ENCODE peak calls at places on chromosome 7, in nine cellular contexts. M is BE2C, S is fibroblast of mammary gland, Y is Caco-2, B is mesothelial cell of epicardium, A is pons, U is iPS-NIHi11, N is GF-D8, H is Kasumi-1. P is an unnamed sample.
A peak's percentile ranks its signal among the peaks of the same experiment; 100 is the strongest.

GRCh38 chr7:154677454-154677853 is 325.5 kb downstream of the PAXIP1 start:
- DNase-seq in M (no peak), S (no peak), Y (no peak), B (no peak), A (no peak), U (no peak), N (no peak), H (no peak), P (no peak)

GRCh38 chr7:3399858-3400257 is 98.8 kb downstream of the SDK1 start:
- DNase-seq in M (peak; percentile 22), S (peak; percentile 22), Y (peak; percentile 54), B (no peak), A (no peak), U (peak; percentile 67), N (no peak), H (peak; percentile 19), P (peak; percentile 51)

GRCh38 chr7:89605362-89605761 is 548.9 kb upstream of the STEAP1 start:
- DNase-seq in M (no peak), S (no peak), Y (no peak), B (no peak), A (no peak), U (peak; percentile 14), N (no peak), H (no peak), P (no peak)

GRCh38 chr7:123845823-123846216 is 851 bp downstream of the HYAL4 start:
- DNase-seq in M (no peak), S (no peak), Y (no peak), B (no peak), A (no peak), U (no peak), N (no peak), H (no peak), P (no peak)

GRCh38 chr7:16599860-16600259 is 45.7 kb downstream of the ANKMY2 start:
- DNase-seq in M (no peak), S (no peak), Y (no peak), B (no peak), A (no peak), U (no peak), N (no peak), H (no peak), P (no peak)

GRCh38 chr7:74000489-74001149 is 27.4 kb upstream of the ELN start:
- DNase-seq in M (no peak), S (no peak), Y (no peak), B (no peak), A (no peak), U (no peak), N (no peak), H (no peak), P (no peak)

GRCh38 chr7:24936121-24936824 is 43.7 kb downstream of the OSBPL3 start:
- DNase-seq in M (no peak), S (no peak), Y (no peak), B (no peak), A (peak; percentile 36), U (no peak), N (no peak), H (no peak), P (no peak)

GRCh38 chr7:131655866-131656265 is 99.4 kb upstream of the PODXL start:
- DNase-seq in M (no peak), S (no peak), Y (no peak), B (no peak), A (no peak), U (no peak), N (no peak), H (no peak), P (no peak)

GRCh38 chr7:111499027-111499426 is 63.3 kb downstream of the IMMP2L start:
- DNase-seq in M (no peak), S (peak; percentile 91), Y (no peak), B (no peak), A (no peak), U (no peak), N (no peak), H (no peak), P (no peak)

GRCh38 chr7:155620497-155620896 is 24.0 kb upstream of the RBM33 start:
- DNase-seq in M (no peak), S (no peak), Y (no peak), B (no peak), A (no peak), U (no peak), N (no peak), H (no peak), P (no peak)

GRCh38 chr7:100867796-100868485 is 754 bp downstream of the TRIP6 start:
- DNase-seq in M (no peak), S (no peak), Y (no peak), B (no peak), A (no peak), U (no peak), N (no peak), H (no peak), P (no peak)

GRCh38 chr7:36958094-36958718 is 233.9 kb upstream of the AOAH start:
- DNase-seq in M (no peak), S (no peak), Y (no peak), B (no peak), A (no peak), U (no peak), N (no peak), H (no peak), P (no peak)

GRCh38 chr7:17307033-17307432 is 8.6 kb downstream of the AHR start:
- DNase-seq in M (no peak), S (peak; percentile 58), Y (no peak), B (no peak), A (no peak), U (no peak), N (no peak), H (no peak), P (no peak)

GRCh38 chr7:39567294-39567693 is 1.1 kb downstream of the YAE1 start:
- DNase-seq in M (no peak), S (peak; percentile 54), Y (no peak), B (no peak), A (no peak), U (no peak), N (no peak), H (no peak), P (no peak)

P was measured in glutamatergic neuron.